ENCODE peak calls at places on chromosomes 16 and 17, in five cellular contexts. N is tibial nerve, J is transverse colon, R is stomach, Z is A549. A is an unnamed sample.
A peak's percentile ranks its signal among the peaks of the same experiment; 100 is the strongest.

GRCh38 chr16:28478511-28479180 is 6.5 kb upstream of the NPIPB7 start:
- DNase-seq in R (no peak), J (no peak), Z (no peak), N (no peak), A (no peak)

GRCh38 chr16:10080031-10080772 is 102.0 kb downstream of the GRIN2A start:
- DNase-seq in R (peak; percentile 70), Z (no peak), J (no peak), N (no peak), A (no peak)

GRCh38 chr17:58630883-58631522 is 60.8 kb downstream of the TEX14 start:
- DNase-seq in J (peak; percentile 68), N (no peak), R (peak; percentile 49), Z (no peak), A (no peak)

GRCh38 chr17:61139219-61139618 is 260.4 kb upstream of the TBX2 start:
- DNase-seq in R (peak; percentile 43), J (peak; percentile 45), Z (no peak), N (no peak), A (no peak)

GRCh38 chr17:63960430-63960829 is 12.3 kb downstream of the SCN4A start:
- DNase-seq in J (no peak), R (no peak), Z (no peak), N (no peak), A (no peak)

GRCh38 chr17:81210868-81211267 is 11.9 kb downstream of the CEP131 start:
- DNase-seq in J (no peak), Z (no peak), N (no peak), R (no peak), A (no peak)

GRCh38 chr17:41322264-41322902 is 6.9 kb upstream of the KRTAP17-1 start:
- DNase-seq in R (no peak), N (no peak), J (no peak), Z (peak; percentile 68), A (no peak)

GRCh38 chr16:18059577-18059976 is 277.0 kb downstream of the NPIPA8 start:
- DNase-seq in J (no peak), Z (no peak), R (no peak), N (no peak), A (no peak)

GRCh38 chr17:1252203-1252608 is 18.0 kb upstream of the BHLHA9 start:
- DNase-seq in N (no peak), Z (no peak), R (no peak), J (no peak), A (no peak)

GRCh38 chr16:85821441-85821901 is 22.0 kb downstream of the COX4I1 start:
- DNase-seq in N (peak; percentile 55), Z (peak; percentile 76), J (peak; percentile 81), R (peak; percentile 83), A (peak; percentile 95)

GRCh38 chr16:19472487-19472886 is 49.4 kb downstream of the GDE1 start:
- DNase-seq in Z (no peak), J (no peak), R (no peak), N (no peak), A (no peak)

GRCh38 chr16:80806957-80807356 is 2.6 kb upstream of the CDYL2 start:
- DNase-seq in Z (peak; percentile 7), R (no peak), N (no peak), J (no peak), A (no peak)

GRCh38 chr16:50093607-50094570 is 28.1 kb downstream of the HEATR3 start:
- DNase-seq in J (peak; percentile 34), N (peak; percentile 26), R (peak; percentile 34), Z (no peak), A (peak; percentile 92)
- TF ChIP-seq EP300 in J (no peak), N (peak; percentile 79), R (no peak), Z (no peak), A (no peak)

GRCh38 chr17:8435245-8436168 is at the start of gene NDEL1:
- DNase-seq in Z (peak; percentile 98), J (peak; percentile 99), N (peak; percentile 98), R (peak; percentile 99), A (peak; percentile 99)
- TF ChIP-seq EP300 in Z (no peak), J (peak; percentile 37), N (peak; percentile 100), R (no peak), A (no peak)

GRCh38 chr17:78372811-78373210 is 5.6 kb upstream of the PGS1 start:
- DNase-seq in R (no peak), N (no peak), J (no peak), Z (no peak), A (no peak)

GRCh38 chr17:78375401-78376079 is 2.9 kb upstream of the PGS1 start:
- DNase-seq in Z (peak; percentile 60), R (no peak), J (no peak), N (no peak), A (no peak)

GRCh38 chr17:78376161-78376560 is 2.3 kb upstream of the PGS1 start:
- DNase-seq in J (no peak), Z (no peak), N (no peak), R (no peak), A (no peak)

GRCh38 chr17:78374631-78375274 is 3.7 kb upstream of the PGS1 start:
- DNase-seq in Z (no peak), J (no peak), N (no peak), R (no peak), A (no peak)

GRCh38 chr17:78374189-78374588 is 4.3 kb upstream of the PGS1 start:
- DNase-seq in R (no peak), Z (no peak), N (no peak), J (no peak), A (no peak)
- TF ChIP-seq EP300 in R (no peak), Z (no peak), N (no peak), J (no peak), A (no peak)

DNA sequence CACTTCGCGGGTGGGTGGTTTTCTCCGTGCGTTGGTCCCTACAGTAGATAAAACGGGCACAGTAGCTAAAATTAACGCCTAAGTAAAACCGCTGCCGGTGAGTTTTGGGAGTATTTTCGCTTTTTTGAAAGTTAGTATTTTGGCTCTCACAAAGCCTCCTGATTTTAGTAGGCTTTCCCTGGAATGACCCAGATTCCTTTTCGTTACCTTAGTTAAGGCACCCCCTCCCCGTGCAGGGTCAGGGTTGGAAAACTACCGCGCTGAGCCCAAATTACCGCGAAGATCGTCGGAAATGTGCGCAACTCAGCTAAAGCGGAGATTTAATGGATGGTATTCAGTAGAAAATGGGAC is 28.3 kb upstream of the ST6GALNAC1 start:
- DNase-seq in Z (no peak), J (no peak), N (no peak), R (no peak), A (no peak)
- TF ChIP-seq EP300 in Z (no peak), J (no peak), N (peak; percentile 47), R (no peak), A (no peak)

DNA sequence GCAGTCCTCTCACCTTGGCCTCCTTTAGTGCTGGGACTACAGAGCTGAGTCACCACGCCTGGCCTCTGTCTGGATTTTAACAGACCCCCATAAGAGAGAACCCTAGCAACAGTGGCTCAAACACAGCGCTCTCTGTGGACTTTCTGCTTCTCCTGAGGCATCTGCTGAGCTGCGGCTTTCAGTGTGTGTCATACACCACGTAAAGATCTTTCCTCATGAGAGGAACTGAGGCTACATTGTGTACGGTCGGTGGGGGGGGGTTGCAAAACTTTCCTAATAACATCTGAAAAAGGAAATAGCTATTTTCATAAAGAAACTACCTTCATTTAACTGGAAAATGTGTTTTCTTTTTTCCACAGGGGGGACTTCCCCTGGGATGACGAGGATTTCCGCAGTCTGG is 32.9 kb downstream of the DEF8 start:
- DNase-seq in Z (no peak), N (no peak), R (no peak), J (no peak), A (no peak)
- TF ChIP-seq EP300 in Z (no peak), N (no peak), R (no peak), J (no peak), A (no peak)

DNA sequence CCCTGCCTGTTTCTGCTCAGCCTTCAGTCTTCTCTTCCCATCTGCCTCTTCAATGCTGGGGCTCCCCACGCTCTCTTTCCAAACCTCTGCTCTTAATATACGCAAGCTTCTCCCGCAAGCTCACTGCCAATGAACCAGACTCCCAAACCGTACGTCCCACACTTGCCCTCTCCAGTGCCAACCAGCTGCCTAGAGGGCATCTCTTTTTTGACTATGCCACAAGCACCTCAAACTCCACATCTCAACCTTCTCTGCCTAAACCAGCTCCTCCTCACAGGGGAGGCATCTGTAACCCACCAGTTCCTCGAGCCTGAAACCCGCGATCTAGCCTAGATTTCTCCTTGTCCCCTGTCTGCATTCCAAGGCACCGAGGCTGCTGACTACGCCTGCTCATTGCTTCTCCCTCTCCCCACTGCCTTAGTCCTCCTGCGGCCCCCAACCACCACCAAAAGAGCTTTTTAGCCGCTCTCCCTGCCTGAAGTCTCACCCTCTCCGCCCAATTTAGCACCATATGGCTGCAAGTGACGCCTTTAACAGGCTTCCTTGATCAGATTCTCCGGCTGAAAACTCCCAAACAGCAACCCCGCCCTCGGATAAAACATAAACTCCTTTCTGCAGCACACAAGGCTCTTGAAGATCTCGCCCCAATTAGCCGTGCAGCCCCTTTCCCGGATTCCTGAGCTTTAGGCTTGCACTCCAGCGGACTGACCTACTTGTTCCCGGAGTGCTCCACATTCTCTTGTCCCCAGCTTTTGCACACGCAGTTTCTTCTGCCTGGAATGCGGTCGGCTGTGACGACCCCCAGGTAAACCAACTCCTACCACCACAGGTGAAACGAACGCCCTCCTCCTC is 1.5 kb downstream of the GGA2 start:
- DNase-seq in N (no peak), R (no peak), Z (no peak), J (peak; percentile 34), A (no peak)
- TF ChIP-seq EP300 in N (no peak), R (no peak), Z (no peak), J (no peak), A (no peak)

DNA sequence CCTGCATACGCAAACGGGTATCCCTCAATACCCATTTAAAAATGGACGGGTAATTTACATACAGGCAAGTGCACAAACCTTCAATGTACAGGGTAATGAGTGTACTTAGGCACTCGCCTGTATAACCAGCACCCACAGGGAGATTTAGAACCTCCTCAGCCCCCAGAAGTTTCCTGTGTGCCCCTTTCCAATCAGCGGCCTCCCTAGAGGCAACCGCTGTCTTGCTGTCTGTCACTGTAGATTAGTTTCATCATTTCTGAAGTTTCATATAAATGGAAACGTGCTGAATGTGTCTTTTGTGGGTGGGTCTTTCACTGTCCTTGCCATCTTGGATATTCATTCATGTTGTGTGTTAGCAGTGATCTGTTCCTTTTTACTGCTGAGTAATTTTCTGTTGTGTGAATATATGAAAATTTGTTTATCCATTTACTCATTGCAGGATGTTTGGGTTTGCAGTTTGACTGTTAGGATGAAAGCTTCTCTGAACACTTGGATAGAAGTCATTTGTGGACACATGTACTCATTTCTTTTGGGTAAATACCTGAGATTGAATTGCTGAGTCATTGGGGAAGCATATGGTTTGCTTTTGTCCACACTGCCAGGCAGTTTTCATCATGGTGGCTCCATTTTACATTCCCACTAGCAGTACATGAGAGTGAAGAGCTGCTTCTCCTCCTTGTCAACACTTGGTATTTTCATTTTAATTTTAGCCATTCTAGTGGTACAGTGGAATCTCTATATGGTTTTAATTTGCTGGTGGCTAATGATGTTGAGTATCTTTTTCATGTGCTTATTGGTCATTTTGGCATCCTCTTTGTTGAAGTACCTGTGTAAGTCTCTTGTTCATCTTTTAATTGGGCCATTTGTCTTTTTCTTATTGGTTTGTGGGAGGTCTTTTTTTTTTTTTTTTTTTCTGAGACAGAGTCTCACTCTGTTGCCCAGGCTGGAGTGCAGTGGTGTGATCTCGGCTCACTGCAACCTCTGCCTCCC is 2.1 kb upstream of the ADCY7 start:
- DNase-seq in Z (peak; percentile 48), R (no peak), J (no peak), N (no peak), A (no peak)
- TF ChIP-seq EP300 in Z (no peak), R (no peak), J (no peak), N (no peak), A (no peak)